ENCODE peak calls at places on chromosomes 4 and X, in eight cellular contexts. J, O, U, T, P, C, A and H are unnamed samples.

GRCh38 chr4:107689912-107690587 is 30.0 kb downstream of the PAPSS1 start:
- DNase-seq in J (no peak), O (no peak), U (peak; percentile 90), T (no peak), P (no peak), C (no peak), A (no peak), H (no peak)

GRCh38 chrX:30483996-30484395 is 93.6 kb downstream of the TASL start:
- DNase-seq in J (no peak), O (no peak), U (no peak), T (no peak), P (no peak), C (no peak), A (peak; percentile 15), H (no peak)

GRCh38 chr4:4259484-4260100 is 11.6 kb upstream of the TMEM128 start:
- DNase-seq in J (no peak), O (no peak), U (no peak), T (no peak), P (no peak), C (no peak), A (no peak), H (no peak)

GRCh38 chr4:145734576-145735329 is 54.8 kb downstream of the C4orf51 start:
- DNase-seq in J (no peak), O (no peak), U (peak; percentile 98), T (no peak), P (no peak), C (peak; percentile 97), A (no peak), H (no peak)

GRCh38 chrX:78746496-78746895 is 1.0 kb upstream of the LPAR4 start:
- DNase-seq in J (no peak), O (peak; percentile 38), U (no peak), T (no peak), P (no peak), C (no peak), A (peak; percentile 5), H (no peak)

GRCh38 chr4:6239486-6239885 is 30.2 kb upstream of the WFS1 start:
- DNase-seq in J (peak; percentile 60), O (no peak), U (no peak), T (no peak), P (no peak), C (no peak), A (no peak), H (no peak)

GRCh38 chrX:68942141-68942540 is 113.3 kb downstream of the EFNB1 start:
- DNase-seq in J (peak; percentile 36), O (no peak), U (no peak), T (no peak), P (no peak), C (no peak), A (no peak), H (no peak)

GRCh38 chrX:154294791-154295580 is at the start of gene TEX28:
- DNase-seq in J (peak; percentile 43), O (no peak), U (no peak), T (no peak), P (no peak), C (no peak), A (no peak), H (no peak)

GRCh38 chr4:17562157-17562556 is 14.8 kb upstream of the LAP3 start:
- DNase-seq in J (no peak), O (no peak), U (peak; percentile 8), T (no peak), P (peak; percentile 37), C (no peak), A (peak; percentile 9), H (no peak)

GRCh38 chrX:39688576-39689373 is 409.0 kb downstream of the BCOR start:
- DNase-seq in J (peak; percentile 76), O (peak; percentile 71), U (peak; percentile 50), T (peak; percentile 2), P (no peak), C (peak; percentile 51), A (peak; percentile 93), H (peak; percentile 86)

GRCh38 chr4:40595981-40596380 is 33.7 kb downstream of the RBM47 start:
- DNase-seq in J (no peak), O (no peak), U (no peak), T (no peak), P (no peak), C (no peak), A (no peak), H (no peak)

GRCh38 chr4:183360161-183360919 is 38.1 kb upstream of the CLDN24 start:
- DNase-seq in J (no peak), O (no peak), U (no peak), T (no peak), P (no peak), C (no peak), A (no peak), H (no peak)

GRCh38 chr4:176838611-176839411 is 46.1 kb upstream of the VEGFC start:
- DNase-seq in J (no peak), O (no peak), U (peak; percentile 70), T (no peak), P (no peak), C (peak; percentile 64), A (no peak), H (no peak)

GRCh38 chrX:20205927-20206708 is 60.6 kb downstream of the RPS6KA3 start:
- DNase-seq in J (no peak), O (no peak), U (no peak), T (no peak), P (no peak), C (no peak), A (no peak), H (no peak)

GRCh38 chr4:87575408-87575807 is 32.9 kb upstream of the DSPP start:
- DNase-seq in J (no peak), O (no peak), U (no peak), T (no peak), P (no peak), C (no peak), A (no peak), H (no peak)

GRCh38 chr4:77372375-77372774 is 215.4 kb downstream of the CCNG2 start:
- DNase-seq in J (no peak), O (no peak), U (no peak), T (no peak), P (no peak), C (no peak), A (no peak), H (no peak)

GRCh38 chr4:67456577-67457196 is 88.6 kb downstream of the CENPC start:
- DNase-seq in J (no peak), O (no peak), U (no peak), T (no peak), P (no peak), C (no peak), A (no peak), H (no peak)

GRCh38 chrX:149829751-149830191 is 48.0 kb downstream of the MAGEA9 start:
- DNase-seq in J (no peak), O (peak; percentile 4), U (no peak), T (peak; percentile 2), P (no peak), C (peak; percentile 49), A (no peak), H (no peak)

GRCh38 chrX:124239911-124240310 is 92.5 kb upstream of the TEX13D start:
- DNase-seq in J (no peak), O (no peak), U (no peak), T (no peak), P (no peak), C (no peak), A (no peak), H (no peak)

GRCh38 chrX:139692908-139693307 is 15.1 kb downstream of the MCF2 start:
- DNase-seq in J (no peak), O (no peak), U (no peak), T (no peak), P (no peak), C (no peak), A (no peak), H (no peak)

GRCh38 chr4:123546123-123546654 is 149.6 kb downstream of the SPRY1 start:
- DNase-seq in J (no peak), O (no peak), U (no peak), T (no peak), P (no peak), C (no peak), A (no peak), H (no peak)

GRCh38 chr4:61911313-61911756 is 711.2 kb downstream of the ADGRL3 start:
- DNase-seq in J (no peak), O (no peak), U (no peak), T (no peak), P (no peak), C (no peak), A (no peak), H (peak; percentile 46)

GRCh38 chrX:40179333-40179732 is 81.6 kb upstream of the BCOR start:
- DNase-seq in J (peak; percentile 49), O (no peak), U (no peak), T (no peak), P (no peak), C (no peak), A (no peak), H (peak; percentile 44)

GRCh38 chrX:39582091-39582490 is 515.7 kb downstream of the BCOR start:
- DNase-seq in J (no peak), O (no peak), U (peak; percentile 38), T (no peak), P (no peak), C (peak; percentile 47), A (no peak), H (no peak)

GRCh38 chrX:47321386-47321785 is 49.0 kb upstream of the ZNF157 start:
- DNase-seq in J (peak; percentile 69), O (peak; percentile 57), U (no peak), T (no peak), P (no peak), C (no peak), A (peak; percentile 64), H (no peak)

GRCh38 chr4:21543514-21543913 is 405.1 kb downstream of the KCNIP4 start:
- DNase-seq in J (no peak), O (no peak), U (no peak), T (no peak), P (no peak), C (no peak), A (no peak), H (no peak)

GRCh38 chr4:80255374-80256095 is 10.9 kb upstream of the FGF5 start:
- DNase-seq in J (no peak), O (no peak), U (peak; percentile 8), T (no peak), P (no peak), C (no peak), A (no peak), H (no peak)

GRCh38 chrX:107673401-107673800 is 45.1 kb downstream of the PRPS1 start:
- DNase-seq in J (no peak), O (no peak), U (no peak), T (no peak), P (no peak), C (no peak), A (no peak), H (no peak)
- H3K4me3 ChIP-seq in J (no peak overlapping the region), O (no peak overlapping the region), U (peak overlapping the region; percentile 12), T (peak overlapping the region; percentile 58), P (peak overlapping the region; percentile 88), C (no peak overlapping the region), A (no peak overlapping the region), H (no peak overlapping the region)

GRCh38 chr4:156779774-156780173 is 191.8 kb downstream of the PDGFC start:
- DNase-seq in J (no peak), O (no peak), U (peak; percentile 84), T (no peak), P (no peak), C (peak; percentile 50), A (no peak), H (no peak)
- H3K4me1 ChIP-seq in J (no peaks in the 10 kb centered on the region), O (no peaks in the 10 kb centered on the region), U (peaks cover 57% of the 10 kb centered on the region), T (no peaks in the 10 kb centered on the region), P (no peaks in the 10 kb centered on the region), C (peaks cover 36% of the 10 kb centered on the region), A (no peaks in the 10 kb centered on the region), H (peaks cover 1% of the 10 kb centered on the region)

GRCh38 chr4:1723131-1723801 is 1.9 kb downstream of the TACC3 start:
- DNase-seq in J (peak; percentile 90), O (no peak), U (no peak), T (peak; percentile 79), P (peak; percentile 94), C (no peak), A (no peak), H (no peak)
- H3K4me3 ChIP-seq in J (peak overlapping the region; percentile 25), O (peak overlapping the region; percentile 27), U (peak overlapping the region; percentile 94), T (peak overlapping the region; percentile 70), P (peak overlapping the region; percentile 94), C (no peak overlapping the region), A (no peak overlapping the region), H (peak overlapping the region; percentile 89)

GRCh38 chr4:101989551-101989950 is 199.0 kb downstream of the BANK1 start:
- DNase-seq in J (no peak), O (no peak), U (no peak), T (no peak), P (no peak), C (no peak), A (no peak), H (no peak)
- H3K4me1 ChIP-seq in J (peaks cover 10% of the 10 kb centered on the region), O (no peaks in the 10 kb centered on the region), U (peaks cover 4% of the 10 kb centered on the region), T (no peaks in the 10 kb centered on the region), P (no peaks in the 10 kb centered on the region), C (no peaks in the 10 kb centered on the region), A (peaks cover 3% of the 10 kb centered on the region), H (no peaks in the 10 kb centered on the region)